ENCODE peak calls at places on chromosomes 6 and 20, in four cellular contexts. One of them, this sample, is unnamed.

GRCh38 chr6:113634352-113635163 is 222.6 kb upstream of the MARCKS start:
- DNase-seq in GM12878: peak; percentile 88
- DNase-seq in H1: no peak
- DNase-seq in HepG2: no peak
- DNase-seq in this sample: no peak

GRCh38 chr20:41054463-41055230 is 26.0 kb downstream of the TOP1 start:
- DNase-seq in HepG2: no peak
- DNase-seq in H1: no peak
- DNase-seq in GM12878: no peak
- DNase-seq in this sample: no peak

GRCh38 chr20:45812157-45813005 is at the start of gene UBE2C:
- DNase-seq in H1: peak; percentile 96
- DNase-seq in HepG2: peak; percentile 94
- DNase-seq in GM12878: peak; percentile 98
- DNase-seq in this sample: peak; percentile 100

GRCh38 chr6:33126101-33126714 is 50.4 kb downstream of the HLA-DPB1 start:
- DNase-seq in HepG2: peak; percentile 50
- DNase-seq in GM12878: no peak
- DNase-seq in H1: peak; percentile 91
- DNase-seq in this sample: peak; percentile 94

GRCh38 chr6:33995046-33995872 is 150.6 kb downstream of the GRM4 start:
- DNase-seq in HepG2: peak; percentile 80
- DNase-seq in H1: no peak
- DNase-seq in GM12878: no peak
- DNase-seq in this sample: no peak

GRCh38 chr6:16758163-16758975 is 2.9 kb downstream of the ATXN1 start:
- DNase-seq in GM12878: no peak
- DNase-seq in H1: no peak
- DNase-seq in HepG2: peak; percentile 66
- DNase-seq in this sample: peak; percentile 51

GRCh38 chr6:47132724-47133123 is 90.6 kb upstream of the ADGRF1 start:
- DNase-seq in H1: no peak
- DNase-seq in GM12878: no peak
- DNase-seq in HepG2: no peak
- DNase-seq in this sample: no peak

GRCh38 chr6:113969888-113970807 is 800 bp downstream of the HDAC2 start:
- DNase-seq in H1: peak; percentile 64
- DNase-seq in GM12878: no peak
- DNase-seq in HepG2: peak; percentile 48
- DNase-seq in this sample: peak; percentile 73

GRCh38 chr6:84515082-84515481 is 249.3 kb downstream of the TBX18 start:
- DNase-seq in H1: no peak
- DNase-seq in HepG2: no peak
- DNase-seq in GM12878: no peak
- DNase-seq in this sample: no peak

GRCh38 chr6:117601811-117602150 is 530 bp downstream of the GOPC start:
- DNase-seq in HepG2: no peak
- DNase-seq in H1: no peak
- DNase-seq in GM12878: no peak
- DNase-seq in this sample: peak; percentile 13

GRCh38 chr6:141152951-141153350 is 979.8 kb upstream of the GJE1 start:
- DNase-seq in H1: no peak
- DNase-seq in HepG2: no peak
- DNase-seq in GM12878: no peak
- DNase-seq in this sample: no peak

GRCh38 chr6:141956868-141957267 is 175.9 kb upstream of the GJE1 start:
- DNase-seq in GM12878: no peak
- DNase-seq in H1: no peak
- DNase-seq in HepG2: no peak
- DNase-seq in this sample: no peak

GRCh38 chr20:63529180-63529860 is 7.9 kb downstream of the PTK6 start:
- DNase-seq in HepG2: no peak
- DNase-seq in GM12878: no peak
- DNase-seq in H1: no peak
- DNase-seq in this sample: no peak

GRCh38 chr6:145148392-145149175 is 586.7 kb downstream of the EPM2A start:
- DNase-seq in HepG2: peak; percentile 36
- DNase-seq in H1: no peak
- DNase-seq in GM12878: peak; percentile 1
- DNase-seq in this sample: peak; percentile 25

GRCh38 chr6:136326038-136326561 is 36.5 kb upstream of the BCLAF1 start:
- DNase-seq in HepG2: peak; percentile 18
- DNase-seq in H1: no peak
- DNase-seq in GM12878: no peak
- DNase-seq in this sample: no peak

GRCh38 chr6:157586088-157586414 is 205.1 kb downstream of the ZDHHC14 start:
- DNase-seq in H1: no peak
- DNase-seq in HepG2: no peak
- DNase-seq in GM12878: no peak
- DNase-seq in this sample: no peak

GRCh38 chr6:92684386-92684785 is 735.0 kb downstream of the EPHA7 start:
- DNase-seq in H1: no peak
- DNase-seq in HepG2: no peak
- DNase-seq in GM12878: no peak
- DNase-seq in this sample: no peak

GRCh38 chr6:56999049-56999448 is 44.1 kb downstream of the BEND6 start:
- DNase-seq in GM12878: no peak
- DNase-seq in HepG2: no peak
- DNase-seq in H1: no peak
- DNase-seq in this sample: no peak

GRCh38 chr6:6875818-6876470 is 231.8 kb upstream of the RREB1 start:
- DNase-seq in HepG2: no peak
- DNase-seq in H1: no peak
- DNase-seq in GM12878: no peak
- DNase-seq in this sample: no peak

GRCh38 chr6:33410711-33411631 is at the start of gene PHF1:
- DNase-seq in H1: peak; percentile 74
- DNase-seq in GM12878: no peak
- DNase-seq in HepG2: no peak
- DNase-seq in this sample: peak; percentile 58

GRCh38 chr20:4154958-4155411 is 139.6 kb upstream of the RNF24 start:
- DNase-seq in H1: no peak
- DNase-seq in HepG2: no peak
- DNase-seq in GM12878: no peak
- DNase-seq in this sample: no peak

GRCh38 chr6:74573613-74574012 is 632.2 kb downstream of the COL12A1 start:
- DNase-seq in HepG2: no peak
- DNase-seq in GM12878: no peak
- DNase-seq in H1: no peak
- DNase-seq in this sample: no peak

GRCh38 chr20:13788167-13788834 is 3.5 kb downstream of the NDUFAF5 start:
- DNase-seq in GM12878: peak; percentile 21
- DNase-seq in HepG2: peak; percentile 88
- DNase-seq in H1: no peak
- DNase-seq in this sample: peak; percentile 77

GRCh38 chr6:109295109-109295765 is 87.0 kb downstream of the CD164 start:
- DNase-seq in GM12878: no peak
- DNase-seq in HepG2: peak; percentile 84
- DNase-seq in H1: no peak
- DNase-seq in this sample: no peak

GRCh38 chr6:6623553-6623952 is 35.0 kb downstream of the LY86 start:
- DNase-seq in GM12878: no peak
- DNase-seq in HepG2: no peak
- DNase-seq in H1: no peak
- DNase-seq in this sample: no peak

GRCh38 chr6:97969065-97969464 is 686.0 kb upstream of the MMS22L start:
- DNase-seq in GM12878: no peak
- DNase-seq in H1: no peak
- DNase-seq in HepG2: no peak
- DNase-seq in this sample: peak; percentile 60

GRCh38 chr6:46025573-46025972 is 9.9 kb upstream of the CLIC5 start:
- DNase-seq in HepG2: no peak
- DNase-seq in GM12878: no peak
- DNase-seq in H1: no peak
- DNase-seq in this sample: no peak

DNA sequence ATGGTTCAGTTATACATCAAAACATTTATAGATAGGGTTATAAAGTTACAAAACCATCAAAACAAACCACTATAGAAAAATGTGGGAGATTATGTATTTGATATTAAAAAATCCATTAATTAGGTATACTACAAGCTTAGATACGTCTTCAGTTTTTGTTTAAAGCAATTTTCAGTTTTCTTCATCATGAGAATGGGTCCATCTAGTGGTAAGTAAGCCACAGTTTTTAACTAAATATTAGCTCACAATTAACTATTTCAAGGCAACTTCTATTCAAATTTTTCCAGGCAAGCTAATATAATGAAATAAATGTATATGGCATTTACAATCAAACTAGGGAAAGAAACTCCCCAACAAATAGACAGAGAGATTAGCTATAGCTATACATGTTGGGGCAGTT is 44.4 kb downstream of the RNGTT start:
- DNase-seq in GM12878: no peak
- DNase-seq in H1: no peak
- DNase-seq in HepG2: no peak
- DNase-seq in this sample: no peak
- TF ChIP-seq CREB1 in GM12878: no peak
- TF ChIP-seq CREB1 in H1: no peak
- TF ChIP-seq CREB1 in HepG2: no peak
- TF ChIP-seq CREB1 in this sample: no peak

GRCh38 chr6:44261581-44261980 is 3.8 kb downstream of the NFKBIE start:
- DNase-seq in H1: no peak
- DNase-seq in GM12878: no peak
- DNase-seq in HepG2: no peak
- DNase-seq in this sample: no peak

GRCh38 chr6:44258921-44259320 is 1.6 kb upstream of the SLC35B2 start:
- DNase-seq in GM12878: no peak
- DNase-seq in H1: no peak
- DNase-seq in HepG2: no peak
- DNase-seq in this sample: no peak

GRCh38 chr6:44260451-44261297 is 3.3 kb upstream of the SLC35B2 start:
- DNase-seq in H1: no peak
- DNase-seq in GM12878: no peak
- DNase-seq in HepG2: no peak
- DNase-seq in this sample: no peak

GRCh38 chr6:44258325-44258863 is 1.1 kb upstream of the SLC35B2 start:
- DNase-seq in H1: no peak
- DNase-seq in HepG2: no peak
- DNase-seq in GM12878: no peak
- DNase-seq in this sample: no peak

DNA sequence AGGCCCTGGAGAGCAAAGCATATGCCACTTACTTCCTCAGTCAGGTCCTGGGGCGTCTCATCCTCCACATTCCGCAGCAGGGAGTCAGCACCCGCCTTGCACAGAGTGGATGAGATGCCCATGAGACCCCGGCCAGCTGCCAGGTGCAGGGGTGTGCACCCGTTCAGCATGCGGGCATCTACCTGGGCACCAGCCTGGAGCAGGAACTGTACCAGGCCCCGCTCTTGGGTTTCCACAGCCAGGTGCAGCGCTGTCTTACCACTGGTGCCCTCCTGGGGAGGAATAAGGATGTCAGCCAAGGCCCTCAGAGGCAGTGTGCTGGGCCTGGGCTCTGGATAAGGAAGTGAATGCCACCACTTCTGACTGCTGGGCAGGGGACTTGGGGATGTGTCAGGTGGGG is 2.7 kb upstream of the SLC35B2 start:
- DNase-seq in GM12878: no peak
- DNase-seq in HepG2: no peak
- DNase-seq in H1: no peak
- DNase-seq in this sample: no peak
- H3K4me1 ChIP-seq in GM12878: peaks cover 65% of the 10 kb centered on the region
- H3K4me1 ChIP-seq in HepG2: peaks cover 54% of the 10 kb centered on the region
- H3K4me1 ChIP-seq in H1: peaks cover 17% of the 10 kb centered on the region
- H3K4me1 ChIP-seq in this sample: peaks cover 17% of the 10 kb centered on the region

DNA sequence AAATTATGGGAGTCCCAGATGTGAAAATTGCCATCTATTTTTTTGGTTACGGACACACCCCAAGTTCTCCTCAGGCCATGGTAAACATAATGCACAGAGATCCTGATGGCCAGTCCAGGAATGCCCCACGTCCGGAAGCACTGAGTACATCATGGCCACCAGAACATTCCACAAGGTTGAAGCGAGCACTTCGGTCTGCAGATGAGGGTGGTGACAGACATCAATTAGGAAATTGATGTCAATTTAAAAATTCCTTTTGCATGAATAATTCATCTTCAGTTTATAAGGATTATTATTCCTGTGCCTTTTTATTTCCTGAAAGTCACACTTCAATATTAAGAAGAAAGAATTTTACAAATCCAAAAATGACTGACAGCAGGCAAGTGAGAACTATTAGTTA is 13.2 kb upstream of the EXOC2 start:
- DNase-seq in GM12878: no peak
- DNase-seq in HepG2: no peak
- DNase-seq in H1: no peak
- DNase-seq in this sample: no peak
- TF ChIP-seq POLR2AphosphoS5 in GM12878: no peak
- TF ChIP-seq POLR2AphosphoS5 in HepG2: no peak
- TF ChIP-seq POLR2AphosphoS5 in H1: no peak
- TF ChIP-seq POLR2AphosphoS5 in this sample: no peak

GRCh38 chr6:18503588-18504231 is 116.6 kb downstream of the RNF144B start:
- DNase-seq in GM12878: peak; percentile 35
- DNase-seq in HepG2: peak; percentile 80
- DNase-seq in H1: peak; percentile 57
- DNase-seq in this sample: peak; percentile 88
- TF ChIP-seq CREB1 in GM12878: no peak
- TF ChIP-seq CREB1 in HepG2: no peak
- TF ChIP-seq CREB1 in H1: no peak
- TF ChIP-seq CREB1 in this sample: no peak

GRCh38 chr20:62306440-62307187 is 3.8 kb downstream of the ADRM1 start:
- DNase-seq in GM12878: no peak
- DNase-seq in H1: no peak
- DNase-seq in HepG2: no peak
- DNase-seq in this sample: no peak
- H3K4me1 ChIP-seq in GM12878: peaks cover 10% of the 10 kb centered on the region
- H3K4me1 ChIP-seq in H1: peaks cover 4% of the 10 kb centered on the region
- H3K4me1 ChIP-seq in HepG2: peaks cover 31% of the 10 kb centered on the region
- H3K4me1 ChIP-seq in this sample: peaks cover 14% of the 10 kb centered on the region

GRCh38 chr20:60649541-60649940 is 602.5 kb upstream of the CDH4 start:
- DNase-seq in GM12878: no peak
- DNase-seq in H1: no peak
- DNase-seq in HepG2: no peak
- DNase-seq in this sample: no peak

GRCh38 chr20:60650087-60650486 is 602.0 kb upstream of the CDH4 start:
- DNase-seq in GM12878: no peak
- DNase-seq in H1: no peak
- DNase-seq in HepG2: no peak
- DNase-seq in this sample: no peak

GRCh38 chr20:60652615-60653014 is 599.4 kb upstream of the CDH4 start:
- DNase-seq in H1: no peak
- DNase-seq in GM12878: no peak
- DNase-seq in HepG2: no peak
- DNase-seq in this sample: no peak

GRCh38 chr20:60653111-60653845 is 598.8 kb upstream of the CDH4 start:
- DNase-seq in HepG2: no peak
- DNase-seq in H1: no peak
- DNase-seq in GM12878: no peak
- DNase-seq in this sample: no peak

DNA sequence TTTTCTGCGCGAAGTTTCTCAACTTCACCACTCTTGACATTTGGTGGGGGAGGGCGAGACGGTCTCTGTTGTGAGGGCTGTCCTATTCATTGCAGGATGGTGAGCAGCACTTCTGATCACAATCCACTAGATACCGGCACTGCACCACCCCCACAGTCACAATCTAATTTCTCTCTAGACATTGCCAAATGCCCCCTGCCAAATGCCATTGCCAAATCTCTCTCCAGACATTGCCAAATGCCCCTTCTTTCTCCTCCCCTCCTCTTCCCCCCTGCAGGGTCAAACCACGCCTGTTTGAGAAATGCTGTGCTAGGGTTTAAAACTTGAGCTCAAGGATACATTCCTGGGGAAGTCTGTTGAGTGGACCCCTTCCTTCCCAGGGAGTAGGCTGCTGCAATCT is 603.5 kb upstream of the CDH4 start:
- DNase-seq in H1: no peak
- DNase-seq in GM12878: no peak
- DNase-seq in HepG2: no peak
- DNase-seq in this sample: no peak
- TF ChIP-seq POLR2AphosphoS5 in H1: no peak
- TF ChIP-seq POLR2AphosphoS5 in GM12878: no peak
- TF ChIP-seq POLR2AphosphoS5 in HepG2: no peak
- TF ChIP-seq POLR2AphosphoS5 in this sample: no peak